ENCODE peak calls at places on chromosomes 4 and X, in four cellular contexts. P is heart right ventricle, Q is prostate gland, C is pancreas. Z is an unnamed sample. For H3K4me1, the result is how much of the 10 kb centered on the place peaks cover.

GRCh38 chr4:37722000-37722638 is 35.9 kb upstream of the RELL1 start:
- DNase-seq in P (no peak), Q (no peak), C (no peak), Z (no peak)

GRCh38 chrX:2484721-2485459 is 15.9 kb downstream of the DHRSX start:
- DNase-seq in P (peak), Q (no peak), C (no peak), Z (no peak)

GRCh38 chr4:31788676-31789075 is 1068.5 kb downstream of the PCDH7 start:
- DNase-seq in P (no peak), Q (no peak), C (no peak), Z (no peak)

GRCh38 chr4:186723207-186724047 is at the start of gene FAT1:
- DNase-seq in P (peak), Q (peak), C (peak), Z (peak)

GRCh38 chr4:176753049-176753448 is 39.7 kb downstream of the VEGFC start:
- DNase-seq in P (no peak), Q (no peak), C (no peak), Z (no peak)

GRCh38 chr4:101292214-101292613 is 55.1 kb downstream of the PPP3CA start:
- DNase-seq in P (no peak), Q (no peak), C (no peak), Z (no peak)

GRCh38 chr4:63169836-63170235 is 1239.4 kb downstream of the TECRL start:
- DNase-seq in P (no peak), Q (no peak), C (no peak), Z (no peak)

GRCh38 chr4:75555294-75556164 is at the start of gene ODAPH:
- DNase-seq in P (no peak), Q (no peak), C (no peak), Z (no peak)

GRCh38 chr4:57055873-57056272 is 54.3 kb downstream of the IGFBP7 start:
- DNase-seq in P (peak), Q (no peak), C (no peak), Z (no peak)

GRCh38 chr4:5532100-5532499 is 176.3 kb downstream of the EVC2 start:
- DNase-seq in P (no peak), Q (no peak), C (no peak), Z (no peak)

GRCh38 chr4:68591204-68591603 is 15.1 kb upstream of the UGT2B17 start:
- DNase-seq in P (no peak), Q (no peak), C (no peak), Z (no peak)

DNA sequence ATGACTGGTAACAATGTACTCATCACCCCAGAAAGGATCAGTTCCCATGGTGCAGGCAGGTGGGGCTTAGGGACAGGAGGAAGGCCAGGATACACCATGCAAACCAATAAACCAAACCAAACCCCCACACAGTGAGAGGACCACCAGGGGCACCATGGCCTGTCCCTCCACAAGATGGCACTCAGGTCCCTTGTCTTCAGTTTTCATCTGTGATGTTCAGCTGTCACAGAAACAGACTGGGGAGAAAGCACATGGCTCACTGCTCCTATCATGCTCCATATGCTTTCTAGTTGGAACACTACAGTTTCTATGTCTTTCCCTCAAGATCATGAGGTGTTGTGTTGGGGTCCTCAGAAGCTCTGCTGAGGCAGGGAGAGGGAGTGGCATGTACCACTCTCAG is 10.1 kb downstream of the HS3ST1 start:
- DNase-seq in P (no peak), Q (no peak), C (no peak), Z (no peak)
- TF ChIP-seq CTCF in P (peak), Q (no peak), C (no peak), Z (no peak)

GRCh38 chr4:169249214-169249973 is 21.4 kb downstream of the SH3RF1 start:
- DNase-seq in P (no peak), Q (no peak), C (no peak), Z (no peak)

GRCh38 chr4:169252339-169253086 is 18.2 kb downstream of the SH3RF1 start:
- DNase-seq in P (no peak), Q (no peak), C (no peak), Z (no peak)

GRCh38 chr4:169250796-169251195 is 20.0 kb downstream of the SH3RF1 start:
- DNase-seq in P (no peak), Q (no peak), C (no peak), Z (no peak)

GRCh38 chr4:169253087-169253675 is 17.6 kb downstream of the SH3RF1 start:
- DNase-seq in P (no peak), Q (no peak), C (no peak), Z (no peak)

DNA sequence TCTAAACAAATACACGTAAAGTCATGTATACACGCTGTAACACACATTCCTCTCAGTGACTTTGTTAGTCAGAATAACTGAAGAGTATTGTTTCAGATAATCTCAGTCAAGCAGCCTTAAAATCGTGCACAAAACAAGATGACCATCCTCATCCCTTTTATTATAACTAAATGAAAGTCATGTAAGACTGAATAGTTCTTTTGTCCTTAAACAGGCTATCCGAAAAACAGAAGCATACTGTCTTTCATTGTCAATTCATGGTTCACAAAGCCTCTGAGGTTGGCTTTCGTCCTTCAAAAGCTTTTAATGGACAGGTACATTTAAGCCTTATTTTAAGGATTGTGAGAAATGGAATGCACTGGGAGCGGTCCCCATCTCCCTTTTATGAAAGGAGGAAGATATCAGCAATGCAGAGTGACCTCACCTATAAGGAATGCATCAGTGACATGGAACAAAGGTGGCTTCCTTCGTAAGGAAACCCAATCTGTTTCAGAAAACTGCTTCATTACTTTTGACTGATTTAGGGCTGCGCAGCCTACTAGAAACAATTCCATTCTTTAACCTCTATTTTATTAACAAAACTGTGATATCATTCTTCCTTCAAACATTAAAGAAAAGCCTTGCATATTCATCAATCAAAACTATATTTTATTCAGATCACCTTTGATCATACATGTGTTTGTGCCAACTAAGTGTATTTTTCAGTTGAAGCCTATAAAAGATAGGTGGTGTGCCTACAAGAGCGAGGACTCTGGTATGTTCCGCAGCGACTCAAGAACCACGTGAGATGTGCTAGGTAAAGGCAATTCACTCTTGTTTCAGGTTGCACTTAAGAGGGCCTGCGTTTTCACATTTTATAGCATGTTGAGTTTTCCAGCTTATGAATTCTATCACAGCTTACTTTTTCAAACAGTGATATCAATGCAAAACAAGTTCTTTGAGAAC is 19.2 kb downstream of the SH3RF1 start:
- DNase-seq in P (no peak), Q (no peak), C (no peak), Z (peak)
- H3K4me1 ChIP-seq in P (under half), Q (under half), C (under half), Z (under half)

GRCh38 chrX:123336666-123337065 is 152.6 kb downstream of the GRIA3 start:
- DNase-seq in P (no peak), Q (no peak), C (no peak), Z (no peak)

GRCh38 chrX:123331349-123331748 is 147.3 kb downstream of the GRIA3 start:
- DNase-seq in P (no peak), Q (no peak), C (no peak), Z (no peak)

GRCh38 chrX:123330229-123330942 is 146.3 kb downstream of the GRIA3 start:
- DNase-seq in P (no peak), Q (no peak), C (no peak), Z (no peak)

GRCh38 chrX:123331859-123332258 is 147.8 kb downstream of the GRIA3 start:
- DNase-seq in P (no peak), Q (no peak), C (no peak), Z (no peak)
- H3K27ac ChIP-seq in P (no peak), Q (no peak), C (no peak), Z (no peak)

GRCh38 chrX:150779367-150779766 is 86.2 kb downstream of the MTMR1 start:
- DNase-seq in P (no peak), Q (no peak), C (no peak), Z (no peak)

GRCh38 chrX:150775569-150776350 is 82.6 kb downstream of the MTMR1 start:
- DNase-seq in P (no peak), Q (no peak), C (no peak), Z (peak)

GRCh38 chrX:150777328-150777992 is 84.3 kb downstream of the MTMR1 start:
- DNase-seq in P (no peak), Q (no peak), C (no peak), Z (no peak)

DNA sequence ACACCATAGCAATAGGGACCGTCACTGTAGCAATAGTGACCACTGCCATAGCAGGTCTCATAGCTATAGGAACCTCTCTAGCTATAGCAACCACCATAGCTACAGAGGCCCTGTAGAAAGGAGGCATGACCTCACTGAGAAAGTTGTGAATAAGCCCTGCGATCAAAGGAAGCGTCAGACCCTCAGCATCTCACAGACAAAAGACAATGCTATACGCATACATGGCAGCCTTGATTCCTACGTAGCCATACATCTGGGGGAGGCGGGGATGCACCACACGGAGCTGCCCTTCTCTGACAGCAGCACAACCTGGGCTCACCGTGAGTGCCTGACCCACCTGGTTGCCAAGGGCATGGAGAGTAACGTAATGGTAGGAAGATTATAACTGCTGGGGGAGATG is 88.5 kb downstream of the MTMR1 start:
- DNase-seq in P (no peak), Q (no peak), C (no peak), Z (no peak)
- TF ChIP-seq CTCF in P (no peak), Q (no peak), C (no peak), Z (no peak)

GRCh38 chr4:54231419-54232150 is 2.5 kb downstream of the PDGFRA start:
- DNase-seq in P (peak), Q (no peak), C (peak), Z (peak)
- H3K4me1 ChIP-seq in P (under half), Q (under half), C (under half), Z (under half)

GRCh38 chr4:165402375-165402774 is 23.6 kb downstream of the CPE start:
- DNase-seq in P (no peak), Q (no peak), C (no peak), Z (no peak)

GRCh38 chr4:165398570-165398969 is 19.8 kb downstream of the CPE start:
- DNase-seq in P (no peak), Q (no peak), C (no peak), Z (no peak)

GRCh38 chr4:165404696-165405095 is 25.9 kb downstream of the CPE start:
- DNase-seq in P (no peak), Q (no peak), C (no peak), Z (no peak)

GRCh38 chr4:165404080-165404479 is 25.3 kb downstream of the CPE start:
- DNase-seq in P (no peak), Q (no peak), C (no peak), Z (no peak)

DNA sequence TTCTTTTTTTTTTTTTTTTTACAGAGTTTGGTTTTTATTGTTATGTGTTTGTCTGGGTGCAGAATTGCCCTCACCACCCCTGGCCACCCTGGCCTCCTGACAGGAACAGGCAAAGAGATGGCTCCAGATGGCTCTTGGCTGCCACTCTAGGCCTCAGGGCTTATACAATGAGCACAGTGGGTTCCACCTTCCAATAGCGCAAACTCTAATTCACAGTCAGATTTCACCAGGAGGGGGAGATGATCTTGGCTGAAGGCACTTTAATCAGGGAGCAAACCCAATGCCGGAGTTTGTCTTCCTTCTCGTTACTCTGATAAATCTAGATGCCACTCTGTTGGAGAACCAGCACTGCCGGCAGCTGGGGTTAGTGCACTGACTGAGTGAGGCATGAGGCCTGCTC is 24.9 kb downstream of the CPE start:
- DNase-seq in P (no peak), Q (no peak), C (no peak), Z (no peak)
- H3K27ac ChIP-seq in P (no peak), Q (no peak), C (no peak), Z (no peak)

Z was measured in colonic mucosa.